ENCODE peak calls at places on chromosomes 3 and 15, in five cellular contexts. W is glutamatergic neuron, I is NCI-H2081, A is ecto neural progenitor cell, D is hepatocyte. G is an unnamed sample.
A peak's percentile ranks its signal among the peaks of the same experiment; 100 is the strongest.

GRCh38 chr15:39459538-39459937 is 121.3 kb upstream of the THBS1 start:
- DNase-seq in W (no peak), I (no peak), A (no peak), D (no peak), G (no peak)

GRCh38 chr15:60591491-60592385 is 112.8 kb upstream of the ICE2 start:
- DNase-seq in W (peak; percentile 50), I (no peak), A (peak; percentile 75), D (peak; percentile 63), G (peak; percentile 66)

GRCh38 chr3:125150525-125151436 is 61.8 kb downstream of the SLC12A8 start:
- DNase-seq in W (no peak), I (no peak), A (no peak), D (peak; percentile 50), G (peak; percentile 6)

GRCh38 chr3:55698826-55699225 is 211.7 kb upstream of the WNT5A start:
- DNase-seq in W (no peak), I (no peak), A (no peak), D (no peak), G (no peak)

GRCh38 chr15:62124176-62124952 is 40.7 kb downstream of the C2CD4B start:
- DNase-seq in W (no peak), I (peak; percentile 42), A (no peak), D (no peak), G (no peak)

GRCh38 chr3:61579685-61580084 is 18.3 kb downstream of the PTPRG start:
- DNase-seq in W (no peak), I (no peak), A (no peak), D (no peak), G (no peak)

GRCh38 chr3:21649519-21649918 is 101.5 kb downstream of the ZNF385D start:
- DNase-seq in W (no peak), I (no peak), A (no peak), D (no peak), G (no peak)

GRCh38 chr3:194404365-194405140 is 5.5 kb upstream of the GP5 start:
- DNase-seq in W (no peak), I (peak; percentile 87), A (no peak), D (peak; percentile 67), G (peak; percentile 79)

GRCh38 chr3:70811880-70812279 is 499.4 kb upstream of the MDFIC2 start:
- DNase-seq in W (no peak), I (no peak), A (no peak), D (peak; percentile 15), G (peak; percentile 10)

GRCh38 chr3:72848703-72849081 is 447 bp upstream of the SHQ1 start:
- DNase-seq in W (no peak), I (no peak), A (no peak), D (no peak), G (peak; percentile 72)

GRCh38 chr3:162842817-162843216 is 1346.2 kb downstream of the OTOL1 start:
- DNase-seq in W (no peak), I (no peak), A (no peak), D (no peak), G (no peak)

GRCh38 chr3:47647550-47647949 is 68.9 kb upstream of the CSPG5 start:
- DNase-seq in W (no peak), I (no peak), A (no peak), D (no peak), G (no peak)

GRCh38 chr3:100709840-100710235 is 544 bp downstream of the TFG start:
- DNase-seq in W (peak; percentile 68), I (peak; percentile 48), A (peak; percentile 86), D (peak; percentile 80), G (peak; percentile 30)

GRCh38 chr3:32575451-32575850 is 4.8 kb upstream of the DYNC1LI1 start:
- DNase-seq in W (no peak), I (no peak), A (no peak), D (no peak), G (no peak)

GRCh38 chr3:29170894-29171582 is 109.8 kb upstream of the RBMS3 start:
- DNase-seq in W (no peak), I (no peak), A (no peak), D (no peak), G (no peak)